ENCODE peak calls at places on chromosomes 13 and 19, in nine cellular contexts. Z is IMR-90; X is DND-41; E is CD8-positive, alpha-beta T cell; A is astrocyte of the cerebellum; F is cardiac muscle cell; B is GM12865; K is astrocyte; P is cardiac fibroblast. W is an unnamed sample.

GRCh38 chr13:59963827-59964226 is 199.9 kb downstream of the DIAPH3 start:
- DNase-seq in K (no peak), X (no peak), B (no peak), F (no peak), E (no peak), P (no peak), Z (no peak), A (no peak), W (no peak)

GRCh38 chr13:113518080-113518803 is 27.7 kb upstream of the DCUN1D2 start:
- DNase-seq in A (no peak), F (no peak), P (no peak), E (no peak), B (no peak), X (no peak), Z (no peak), K (no peak), W (no peak)

GRCh38 chr19:7533281-7533819 is 2.2 kb upstream of the PNPLA6 start:
- DNase-seq in B (no peak), Z (peak), F (peak), A (no peak), E (no peak), X (no peak), K (no peak), P (peak), W (no peak)

GRCh38 chr13:30196025-30196424 is 111.3 kb downstream of the KATNAL1 start:
- DNase-seq in P (peak), F (peak), K (peak), E (no peak), A (peak), X (no peak), Z (peak), B (no peak), W (no peak)

GRCh38 chr13:94303644-94304174 is 175.8 kb downstream of the DCT start:
- DNase-seq in A (no peak), K (no peak), Z (no peak), P (no peak), E (no peak), F (no peak), B (no peak), X (no peak), W (no peak)

GRCh38 chr19:39032164-39032918 is at the start of gene FBXO27:
- DNase-seq in P (no peak), Z (no peak), B (no peak), K (no peak), F (peak), A (no peak), E (no peak), X (no peak), W (no peak)

GRCh38 chr13:50916701-50917184 is 7.2 kb downstream of the RNASEH2B start:
- DNase-seq in P (no peak), A (no peak), K (no peak), X (peak), E (no peak), F (no peak), B (peak), Z (no peak), W (no peak)

GRCh38 chr19:13996928-13997636 is 9.0 kb downstream of the RFX1 start:
- DNase-seq in P (no peak), A (no peak), X (no peak), Z (no peak), B (no peak), K (no peak), E (no peak), F (no peak), W (no peak)

GRCh38 chr19:15129856-15130580 is 22.8 kb downstream of the SYDE1 start:
- DNase-seq in P (no peak), A (no peak), Z (no peak), F (no peak), K (no peak), X (peak), E (no peak), B (no peak), W (no peak)

GRCh38 chr19:38168632-38169031 is 55.4 kb downstream of the DPF1 start:
- DNase-seq in A (no peak), X (no peak), E (no peak), F (no peak), P (no peak), K (no peak), B (no peak), Z (no peak), W (no peak)

GRCh38 chr13:110835721-110836599 is 78.9 kb downstream of the ANKRD10 start:
- DNase-seq in B (no peak), Z (no peak), K (no peak), X (no peak), F (peak), A (no peak), P (peak), E (no peak), W (no peak)

GRCh38 chr19:40533508-40533907 is 43.2 kb upstream of the SHKBP1 start:
- DNase-seq in Z (no peak), E (no peak), K (no peak), A (no peak), B (no peak), F (no peak), P (no peak), X (no peak), W (no peak)

GRCh38 chr19:16197188-16197621 is 506 bp upstream of the AP1M1 start:
- DNase-seq in B (no peak), P (peak), F (peak), X (no peak), K (peak), Z (peak), E (no peak), A (peak), W (no peak)

GRCh38 chr19:51333836-51334460 is 8.0 kb downstream of the VSIG10L start:
- DNase-seq in A (no peak), Z (no peak), K (no peak), F (no peak), X (peak), E (no peak), P (no peak), B (peak), W (no peak)

GRCh38 chr19:15199652-15200574 is 882 bp downstream of the NOTCH3 start:
- DNase-seq in Z (peak), K (no peak), B (no peak), F (peak), E (no peak), P (peak), A (no peak), X (peak), W (no peak)

GRCh38 chr13:28353679-28354078 is 141.2 kb downstream of the FLT1 start:
- DNase-seq in K (no peak), Z (no peak), B (no peak), A (no peak), P (no peak), E (no peak), F (no peak), X (no peak), W (no peak)

GRCh38 chr13:105904034-105904742 is 631.3 kb downstream of the EFNB2 start:
- DNase-seq in P (no peak), X (no peak), E (no peak), B (no peak), A (no peak), F (no peak), K (no peak), Z (no peak), W (no peak)

GRCh38 chr19:49911381-49912145 is 14.9 kb upstream of the IL4I1 start:
- DNase-seq in B (peak), F (peak), Z (peak), X (no peak), K (no peak), P (no peak), E (no peak), A (no peak), W (no peak)

DNA sequence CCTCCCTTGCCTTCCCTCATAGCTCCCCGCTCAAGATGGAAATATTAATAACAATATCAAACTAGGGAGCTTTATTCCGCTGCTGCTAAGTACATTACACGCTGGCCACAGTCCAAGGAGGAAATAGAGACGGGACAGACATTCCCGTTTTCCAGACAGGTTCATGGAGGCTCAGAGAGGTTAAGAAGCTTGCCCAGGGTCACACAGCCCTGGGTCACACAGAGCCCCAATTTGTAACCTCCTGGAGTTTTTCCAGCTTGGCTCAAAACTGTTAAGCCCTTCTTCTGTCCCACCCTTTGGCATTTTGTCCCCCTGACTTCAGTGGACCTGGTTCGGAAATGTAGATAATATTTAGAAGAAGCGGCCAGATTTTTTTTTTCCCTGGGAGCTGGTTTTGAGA is 2.0 kb downstream of the BICRA start:
- DNase-seq in K (no peak), Z (no peak), B (no peak), E (no peak), F (no peak), P (no peak), A (no peak), X (no peak), W (no peak)
- H3K4me3 ChIP-seq in K (peak), Z (peak), B (no peak), E (peak), F (peak), P (peak), A (peak), X (peak), W (no peak)

GRCh38 chr19:34274284-34274826 is 20.0 kb downstream of the GARRE1 start:
- DNase-seq in B (no peak), E (no peak), Z (peak), K (peak), F (peak), X (no peak), A (no peak), P (no peak), W (no peak)
- H3K4me3 ChIP-seq in B (no peak), E (no peak), Z (peak), K (peak), F (no peak), X (no peak), A (no peak), P (peak), W (no peak)

DNA sequence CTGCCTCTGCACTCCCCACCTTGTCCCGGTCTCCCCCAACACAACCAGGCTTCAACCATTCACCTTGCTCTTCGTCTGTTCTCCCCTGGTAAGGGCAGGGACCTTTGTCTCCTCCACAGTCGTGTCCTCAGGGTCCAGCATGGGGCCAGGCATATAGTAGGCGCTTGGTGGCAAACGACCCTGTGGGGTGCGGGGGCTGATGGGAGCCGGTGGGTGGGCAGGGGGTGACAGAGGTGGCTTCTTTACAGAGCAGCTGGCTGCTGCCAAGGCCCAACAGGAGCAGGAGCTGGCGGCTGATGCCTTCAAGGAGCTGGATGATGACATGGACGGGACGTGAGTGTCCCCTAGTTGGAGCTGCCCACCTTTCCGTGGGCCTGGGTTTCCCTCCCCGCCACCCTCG is 9.7 kb downstream of the PRKCSH start:
- DNase-seq in F (no peak), Z (no peak), B (no peak), A (no peak), P (no peak), X (no peak), E (no peak), K (no peak), W (no peak)
- H3K4me3 ChIP-seq in F (no peak), Z (no peak), B (no peak), A (no peak), P (no peak), X (no peak), E (no peak), K (no peak), W (no peak)

GRCh38 chr13:42526276-42526675 is 47.7 kb upstream of the TNFSF11 start:
- DNase-seq in E (no peak), Z (no peak), P (no peak), X (no peak), F (no peak), A (no peak), B (no peak), K (no peak), W (no peak)

GRCh38 chr13:42525035-42525504 is 48.9 kb upstream of the TNFSF11 start:
- DNase-seq in F (peak), B (no peak), Z (no peak), P (peak), E (no peak), X (no peak), A (peak), K (peak), W (no peak)

GRCh38 chr13:42524487-42525034 is 49.4 kb upstream of the TNFSF11 start:
- DNase-seq in F (no peak), P (peak), K (no peak), A (peak), Z (no peak), B (no peak), E (no peak), X (no peak), W (no peak)
- H3K4me3 ChIP-seq in F (no peak), P (no peak), K (no peak), A (no peak), Z (no peak), B (no peak), E (no peak), X (no peak), W (no peak)

DNA sequence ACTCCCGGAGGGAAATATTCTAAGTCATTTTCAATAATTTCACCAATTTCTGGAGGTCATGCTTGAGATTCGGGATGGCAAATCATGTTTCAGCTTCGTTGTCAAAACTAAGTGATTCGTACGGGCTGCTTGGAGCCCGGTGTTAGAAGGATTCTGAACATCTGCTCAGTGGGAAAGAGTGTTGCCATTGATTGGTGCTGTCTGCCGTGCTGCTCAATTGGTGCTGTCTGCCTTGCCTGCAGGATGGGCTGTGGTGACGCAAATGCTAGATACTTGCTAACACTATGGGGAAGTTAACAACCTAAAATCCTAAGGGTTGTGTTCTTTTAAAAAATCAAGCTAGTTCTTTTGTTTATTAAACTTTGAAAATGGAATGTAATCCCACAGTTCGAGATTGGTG is 17.3 kb upstream of the CACNG8 start:
- DNase-seq in Z (peak), A (no peak), E (no peak), B (no peak), K (peak), P (peak), F (peak), X (no peak), W (no peak)
- H3K4me3 ChIP-seq in Z (no peak), A (no peak), E (no peak), B (no peak), K (no peak), P (no peak), F (no peak), X (no peak), W (no peak)

DNA sequence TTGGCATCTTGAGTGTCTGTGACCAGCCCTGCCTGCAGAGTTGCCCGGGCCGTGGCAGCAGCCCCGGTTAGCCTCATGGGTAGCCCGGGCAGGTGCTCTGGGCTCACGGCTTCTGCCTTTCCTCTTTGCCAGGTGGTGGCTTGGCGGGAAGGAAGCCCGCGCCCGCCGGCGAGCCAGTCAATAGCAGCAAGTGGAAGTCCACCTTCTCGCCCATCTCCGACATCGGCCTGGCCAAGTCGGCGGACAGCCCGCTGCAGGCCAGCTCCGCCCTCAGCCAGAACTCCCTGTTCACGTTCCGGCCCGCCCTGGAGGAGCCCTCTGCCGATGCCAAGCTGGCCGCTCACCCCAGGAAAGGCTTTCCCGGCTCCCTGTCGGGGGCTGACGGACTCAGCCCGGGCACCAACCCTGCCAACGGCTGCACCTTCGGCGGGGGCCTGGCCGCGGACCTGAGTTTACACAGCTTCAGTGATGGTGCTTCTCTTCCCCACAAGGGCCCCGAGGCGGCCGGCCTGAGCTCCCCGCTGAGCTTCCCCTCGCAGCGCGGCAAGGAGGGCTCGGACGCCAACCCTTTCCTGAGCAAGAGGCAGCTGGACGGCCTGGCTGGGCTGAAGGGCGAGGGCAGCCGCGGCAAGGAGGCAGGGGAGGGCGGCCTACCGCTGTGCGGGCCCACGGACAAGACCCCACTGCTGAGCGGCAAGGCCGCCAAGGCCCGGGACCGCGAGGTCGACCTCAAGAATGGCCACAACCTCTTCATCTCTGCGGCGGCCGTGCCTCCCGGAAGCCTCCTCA is 9.9 kb downstream of the PLEKHJ1 start:
- DNase-seq in X (no peak), P (no peak), K (no peak), F (no peak), Z (no peak), B (no peak), E (no peak), A (no peak), W (no peak)
- H3K4me3 ChIP-seq in X (no peak), P (no peak), K (no peak), F (no peak), Z (no peak), B (no peak), E (no peak), A (no peak), W (no peak)

DNA sequence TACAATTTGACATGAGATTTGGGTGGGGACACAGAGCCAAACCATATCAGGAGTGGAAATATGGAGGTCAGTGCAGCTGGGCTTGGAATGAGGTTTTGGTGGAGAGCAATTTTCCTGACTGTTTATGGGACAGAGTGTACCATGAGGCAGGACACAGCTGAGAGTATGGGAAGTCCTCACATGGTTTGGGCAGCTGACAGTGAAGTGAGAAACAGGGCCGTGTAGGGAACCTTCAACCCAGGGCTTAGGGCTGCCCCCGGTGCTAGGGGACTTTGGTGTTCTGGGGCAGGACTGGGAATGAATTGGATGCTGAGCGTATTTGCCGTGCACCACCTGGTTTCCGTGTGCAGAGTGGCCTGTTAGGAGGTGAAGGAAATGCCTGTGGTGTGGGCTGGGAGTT is 6.1 kb downstream of the ZNF548 start:
- DNase-seq in K (no peak), F (no peak), P (no peak), B (no peak), X (no peak), A (no peak), E (no peak), Z (no peak), W (no peak)
- H3K4me3 ChIP-seq in K (no peak), F (no peak), P (no peak), B (no peak), X (no peak), A (no peak), E (no peak), Z (no peak), W (no peak)

GRCh38 chr19:4059931-4060620 is 6.6 kb downstream of the ZBTB7A start:
- DNase-seq in P (peak), A (no peak), K (no peak), E (no peak), Z (no peak), X (peak), B (peak), F (peak), W (no peak)
- H3K4me3 ChIP-seq in P (peak), A (no peak), K (no peak), E (peak), Z (no peak), X (no peak), B (peak), F (no peak), W (peak)

W was measured in GM12864.